ENCODE peak calls at places on chromosomes 5 and 9, in six cellular contexts. Z, L, P, S, M and D are unnamed samples.

GRCh38 chr5:171264842-171265241 is 44.2 kb upstream of the TLX3 start:
- DNase-seq in Z (no peak), L (no peak), P (no peak), S (peak), M (no peak), D (no peak)

GRCh38 chr5:111806150-111806549 is 49.2 kb upstream of the NREP start:
- DNase-seq in Z (no peak), L (no peak), P (no peak), S (no peak), M (no peak), D (no peak)

GRCh38 chr9:114988962-114989599 is 58.7 kb upstream of the TNFSF8 start:
- DNase-seq in Z (no peak), L (no peak), P (no peak), S (no peak), M (no peak), D (no peak)

GRCh38 chr9:13143281-13143680 is 136.2 kb downstream of the MPDZ start:
- DNase-seq in Z (peak), L (no peak), P (no peak), S (no peak), M (no peak), D (peak)

GRCh38 chr5:10724799-10725507 is 36.1 kb downstream of the DAP start:
- DNase-seq in Z (peak), L (no peak), P (no peak), S (no peak), M (peak), D (no peak)

GRCh38 chr9:79623799-79624721 is 52.3 kb downstream of the TLE4 start:
- DNase-seq in Z (no peak), L (no peak), P (peak), S (peak), M (peak), D (no peak)

GRCh38 chr5:51326844-51327243 is 56.4 kb upstream of the ISL1 start:
- DNase-seq in Z (no peak), L (no peak), P (no peak), S (no peak), M (no peak), D (no peak)

GRCh38 chr5:175746851-175747250 is 89.0 kb downstream of the HRH2 start:
- DNase-seq in Z (peak), L (no peak), P (no peak), S (no peak), M (no peak), D (peak)

GRCh38 chr5:125890387-125890955 is 532.7 kb upstream of the GRAMD2B start:
- DNase-seq in Z (no peak), L (no peak), P (no peak), S (no peak), M (no peak), D (no peak)

GRCh38 chr9:12838546-12838945 is 63.7 kb downstream of the LURAP1L start:
- DNase-seq in Z (no peak), L (no peak), P (no peak), S (no peak), M (no peak), D (no peak)

GRCh38 chr5:132681983-132682382 is 8.2 kb downstream of the IL4 start:
- DNase-seq in Z (no peak), L (no peak), P (no peak), S (no peak), M (no peak), D (no peak)

GRCh38 chr9:135990468-135991429 is 29.6 kb upstream of the UBAC1 start:
- DNase-seq in Z (peak), L (no peak), P (peak), S (peak), M (no peak), D (peak)

GRCh38 chr5:134555889-134556311 is 30.4 kb downstream of the JADE2 start:
- DNase-seq in Z (peak), L (no peak), P (peak), S (peak), M (peak), D (peak)

GRCh38 chr5:154858972-154859950 is 834 bp downstream of the CNOT8 start:
- DNase-seq in Z (no peak), L (no peak), P (no peak), S (peak), M (no peak), D (peak)

GRCh38 chr9:116765009-116765408 is 77.9 kb downstream of the TRIM32 start:
- DNase-seq in Z (no peak), L (no peak), P (no peak), S (no peak), M (no peak), D (no peak)

GRCh38 chr5:34616665-34617064 is 39.5 kb upstream of the RAI14 start:
- DNase-seq in Z (no peak), L (no peak), P (no peak), S (no peak), M (no peak), D (no peak)

GRCh38 chr5:141763526-141763925 is 81.5 kb upstream of the ARAP3 start:
- DNase-seq in Z (no peak), L (no peak), P (no peak), S (no peak), M (no peak), D (no peak)

GRCh38 chr5:155260798-155261197 is 247.2 kb downstream of the KIF4B start:
- DNase-seq in Z (peak), L (no peak), P (no peak), S (no peak), M (no peak), D (peak)

GRCh38 chr9:117714282-117714681 is 10.1 kb downstream of the TLR4 start:
- DNase-seq in Z (peak), L (no peak), P (no peak), S (no peak), M (no peak), D (no peak)

GRCh38 chr9:96555567-96556386 is 63.9 kb downstream of the CDC14B start:
- DNase-seq in Z (no peak), L (no peak), P (no peak), S (no peak), M (no peak), D (no peak)

GRCh38 chr9:89353989-89354388 is 35.7 kb downstream of the SECISBP2 start:
- DNase-seq in Z (no peak), L (no peak), P (no peak), S (no peak), M (no peak), D (no peak)

GRCh38 chr5:150114102-150114641 is 27.8 kb upstream of the CSF1R start:
- DNase-seq in Z (peak), L (peak), P (no peak), S (no peak), M (no peak), D (no peak)

GRCh38 chr5:37839441-37840035 is 303 bp downstream of the GDNF start:
- DNase-seq in Z (peak), L (no peak), P (no peak), S (no peak), M (peak), D (no peak)

GRCh38 chr5:116764941-116765340 is 190.3 kb upstream of the SEMA6A start:
- DNase-seq in Z (no peak), L (no peak), P (no peak), S (no peak), M (no peak), D (no peak)

GRCh38 chr5:65022932-65023331 is 254.2 kb downstream of the CWC27 start:
- DNase-seq in Z (no peak), L (no peak), P (no peak), S (no peak), M (no peak), D (no peak)

GRCh38 chr5:132456553-132457361 is 33.8 kb downstream of the IRF1 start:
- DNase-seq in Z (no peak), L (no peak), P (no peak), S (peak), M (peak), D (no peak)

GRCh38 chr5:169933127-169933526 is 47.2 kb downstream of the INSYN2B start:
- DNase-seq in Z (no peak), L (no peak), P (no peak), S (no peak), M (no peak), D (no peak)

GRCh38 chr5:80276186-80276585 is 20.3 kb upstream of the SERINC5 start:
- DNase-seq in Z (no peak), L (no peak), P (no peak), S (no peak), M (no peak), D (no peak)

GRCh38 chr9:77926314-77926959 is 105.2 kb downstream of the GNAQ start:
- DNase-seq in Z (no peak), L (no peak), P (no peak), S (no peak), M (no peak), D (no peak)

GRCh38 chr5:149310947-149311675 is 34.2 kb upstream of the GRPEL2 start:
- DNase-seq in Z (peak), L (no peak), P (no peak), S (no peak), M (no peak), D (no peak)

GRCh38 chr5:174837919-174838902 is 113.8 kb downstream of the MSX2 start:
- DNase-seq in Z (peak), L (no peak), P (peak), S (no peak), M (no peak), D (no peak)

GRCh38 chr5:58156977-58157701 is 302.7 kb downstream of the PLK2 start:
- DNase-seq in Z (peak), L (no peak), P (no peak), S (no peak), M (peak), D (peak)

GRCh38 chr5:16853511-16853910 is 82.6 kb downstream of the MYO10 start:
- DNase-seq in Z (no peak), L (no peak), P (no peak), S (no peak), M (no peak), D (no peak)

GRCh38 chr9:109576762-109577161 is 78.7 kb upstream of the PTPN3 start:
- DNase-seq in Z (no peak), L (no peak), P (no peak), S (no peak), M (no peak), D (no peak)

GRCh38 chr5:73354406-73354805 is 94.2 kb downstream of the FOXD1 start:
- DNase-seq in Z (no peak), L (no peak), P (no peak), S (no peak), M (no peak), D (no peak)

GRCh38 chr9:113492343-113493079 is 29.0 kb downstream of the RGS3 start:
- DNase-seq in Z (no peak), L (peak), P (no peak), S (no peak), M (peak), D (no peak)

GRCh38 chr5:120155873-120156272 is 308.2 kb upstream of the PRR16 start:
- DNase-seq in Z (no peak), L (no peak), P (no peak), S (no peak), M (no peak), D (no peak)

GRCh38 chr5:55027589-55027988 is 3.5 kb downstream of the GZMK start:
- DNase-seq in Z (no peak), L (no peak), P (no peak), S (peak), M (no peak), D (no peak)

GRCh38 chr9:18451409-18451808 is 22.5 kb upstream of the ADAMTSL1 start:
- DNase-seq in Z (no peak), L (no peak), P (no peak), S (no peak), M (no peak), D (no peak)

GRCh38 chr5:143161893-143162520 is 241.5 kb downstream of the NR3C1 start:
- DNase-seq in Z (no peak), L (no peak), P (no peak), S (no peak), M (no peak), D (no peak)
- H3K27ac ChIP-seq in Z (no peak), L (no peak), P (no peak), S (no peak), M (no peak), D (no peak)

GRCh38 chr5:177491983-177492746 is 5.2 kb downstream of the PDLIM7 start:
- DNase-seq in Z (peak), L (no peak), P (no peak), S (no peak), M (no peak), D (no peak)
- H3K27ac ChIP-seq in Z (peak), L (peak), P (no peak), S (no peak), M (no peak), D (peak)

GRCh38 chr5:28947865-28948264 is 1909.5 kb upstream of the CDH9 start:
- DNase-seq in Z (no peak), L (no peak), P (no peak), S (no peak), M (no peak), D (no peak)
- H3K27ac ChIP-seq in Z (no peak), L (no peak), P (no peak), S (no peak), M (no peak), D (no peak)

GRCh38 chr5:14268236-14268701 is 125.1 kb downstream of the TRIO start:
- DNase-seq in Z (no peak), L (no peak), P (no peak), S (no peak), M (no peak), D (no peak)
- H3K27ac ChIP-seq in Z (peak), L (peak), P (no peak), S (no peak), M (peak), D (no peak)